ENCODE peak calls at places on chromosome 6, in ten cellular contexts. One of them, this sample, is unnamed.
A peak's percentile ranks its signal among the peaks of the same experiment; 100 is the strongest.

GRCh38 chr6:158545043-158545966 is 14.6 kb upstream of the TMEM181 start:
- DNase-seq in OCI-LY7: no peak
- DNase-seq in PC-3: no peak
- DNase-seq in Karpas-422: no peak
- DNase-seq in hepatocyte: no peak
- DNase-seq in HCT116: no peak
- DNase-seq in GM23248: no peak
- DNase-seq in MM.1S: no peak
- DNase-seq in SK-N-SH: no peak
- DNase-seq in PC-9: no peak
- DNase-seq in this sample: no peak

GRCh38 chr6:10861086-10861485 is 20.8 kb downstream of the GCM2 start:
- DNase-seq in Karpas-422: no peak
- DNase-seq in OCI-LY7: no peak
- DNase-seq in GM23248: no peak
- DNase-seq in SK-N-SH: no peak
- DNase-seq in MM.1S: no peak
- DNase-seq in hepatocyte: no peak
- DNase-seq in HCT116: no peak
- DNase-seq in PC-9: no peak
- DNase-seq in PC-3: no peak
- DNase-seq in this sample: no peak

GRCh38 chr6:35142578-35142977 is 1.4 kb upstream of the TCP11 start:
- DNase-seq in OCI-LY7: no peak
- DNase-seq in SK-N-SH: no peak
- DNase-seq in HCT116: no peak
- DNase-seq in Karpas-422: no peak
- DNase-seq in PC-3: peak; percentile 69
- DNase-seq in hepatocyte: no peak
- DNase-seq in PC-9: peak; percentile 83
- DNase-seq in MM.1S: no peak
- DNase-seq in GM23248: peak; percentile 56
- DNase-seq in this sample: no peak

GRCh38 chr6:98769546-98769945 is 64.8 kb upstream of the POU3F2 start:
- DNase-seq in hepatocyte: peak; percentile 30
- DNase-seq in MM.1S: peak; percentile 67
- DNase-seq in PC-3: peak; percentile 47
- DNase-seq in OCI-LY7: peak; percentile 27
- DNase-seq in GM23248: no peak
- DNase-seq in SK-N-SH: no peak
- DNase-seq in HCT116: peak; percentile 40
- DNase-seq in Karpas-422: peak; percentile 54
- DNase-seq in PC-9: no peak
- DNase-seq in this sample: peak; percentile 65

GRCh38 chr6:157148391-157149323 is 174.7 kb downstream of the TMEM242 start:
- DNase-seq in GM23248: peak; percentile 96
- DNase-seq in Karpas-422: no peak
- DNase-seq in MM.1S: no peak
- DNase-seq in SK-N-SH: peak; percentile 97
- DNase-seq in PC-9: peak; percentile 51
- DNase-seq in PC-3: peak; percentile 88
- DNase-seq in OCI-LY7: no peak
- DNase-seq in HCT116: peak; percentile 75
- DNase-seq in hepatocyte: no peak
- DNase-seq in this sample: no peak

GRCh38 chr6:16505711-16506362 is 255.4 kb downstream of the ATXN1 start:
- DNase-seq in OCI-LY7: no peak
- DNase-seq in hepatocyte: peak; percentile 59
- DNase-seq in MM.1S: no peak
- DNase-seq in Karpas-422: no peak
- DNase-seq in PC-9: no peak
- DNase-seq in PC-3: peak; percentile 35
- DNase-seq in GM23248: peak; percentile 75
- DNase-seq in HCT116: no peak
- DNase-seq in SK-N-SH: no peak
- DNase-seq in this sample: no peak

GRCh38 chr6:33958208-33958862 is 154.5 kb upstream of the MLN start:
- DNase-seq in Karpas-422: peak; percentile 64
- DNase-seq in HCT116: no peak
- DNase-seq in PC-3: peak; percentile 4
- DNase-seq in MM.1S: no peak
- DNase-seq in GM23248: peak; percentile 8
- DNase-seq in OCI-LY7: peak; percentile 45
- DNase-seq in SK-N-SH: peak; percentile 56
- DNase-seq in hepatocyte: peak; percentile 32
- DNase-seq in PC-9: no peak
- DNase-seq in this sample: peak; percentile 87

GRCh38 chr6:9783567-9783966 is 631.3 kb downstream of the TFAP2A start:
- DNase-seq in SK-N-SH: no peak
- DNase-seq in PC-3: no peak
- DNase-seq in MM.1S: peak; percentile 66
- DNase-seq in GM23248: no peak
- DNase-seq in HCT116: no peak
- DNase-seq in Karpas-422: no peak
- DNase-seq in OCI-LY7: no peak
- DNase-seq in PC-9: no peak
- DNase-seq in hepatocyte: peak; percentile 10
- DNase-seq in this sample: no peak

GRCh38 chr6:7562769-7563168 is 21.3 kb downstream of the DSP start:
- DNase-seq in OCI-LY7: no peak
- DNase-seq in MM.1S: no peak
- DNase-seq in PC-3: no peak
- DNase-seq in PC-9: no peak
- DNase-seq in Karpas-422: no peak
- DNase-seq in GM23248: no peak
- DNase-seq in HCT116: no peak
- DNase-seq in SK-N-SH: no peak
- DNase-seq in hepatocyte: no peak
- DNase-seq in this sample: no peak

GRCh38 chr6:138001750-138002349 is 105.4 kb downstream of the PERP start:
- DNase-seq in MM.1S: peak; percentile 63
- DNase-seq in PC-3: peak; percentile 69
- DNase-seq in HCT116: peak; percentile 48
- DNase-seq in PC-9: peak; percentile 63
- DNase-seq in hepatocyte: peak; percentile 72
- DNase-seq in Karpas-422: peak; percentile 77
- DNase-seq in GM23248: peak; percentile 70
- DNase-seq in SK-N-SH: peak; percentile 34
- DNase-seq in OCI-LY7: peak; percentile 57
- DNase-seq in this sample: peak; percentile 73

GRCh38 chr6:156839591-156840001 is 62.4 kb downstream of the ARID1B start:
- DNase-seq in Karpas-422: no peak
- DNase-seq in hepatocyte: no peak
- DNase-seq in HCT116: no peak
- DNase-seq in MM.1S: no peak
- DNase-seq in GM23248: peak; percentile 79
- DNase-seq in SK-N-SH: no peak
- DNase-seq in OCI-LY7: no peak
- DNase-seq in PC-9: no peak
- DNase-seq in PC-3: no peak
- DNase-seq in this sample: no peak

GRCh38 chr6:116475151-116475550 is 14.0 kb downstream of the CALHM6 start:
- DNase-seq in PC-3: no peak
- DNase-seq in PC-9: no peak
- DNase-seq in Karpas-422: no peak
- DNase-seq in GM23248: no peak
- DNase-seq in SK-N-SH: no peak
- DNase-seq in MM.1S: no peak
- DNase-seq in HCT116: no peak
- DNase-seq in hepatocyte: no peak
- DNase-seq in OCI-LY7: peak; percentile 10
- DNase-seq in this sample: no peak
- H3K9me2 ChIP-seq in PC-3: no peaks in the 10 kb centered on the region
- H3K9me2 ChIP-seq in PC-9: no peaks in the 10 kb centered on the region
- H3K9me2 ChIP-seq in Karpas-422: no peaks in the 10 kb centered on the region
- H3K9me2 ChIP-seq in GM23248: no peaks in the 10 kb centered on the region
- H3K9me2 ChIP-seq in SK-N-SH: no peaks in the 10 kb centered on the region
- H3K9me2 ChIP-seq in MM.1S: no peaks in the 10 kb centered on the region
- H3K9me2 ChIP-seq in HCT116: no peaks in the 10 kb centered on the region
- H3K9me2 ChIP-seq in hepatocyte: no peaks in the 10 kb centered on the region
- H3K9me2 ChIP-seq in OCI-LY7: no peaks in the 10 kb centered on the region
- H3K9me2 ChIP-seq in this sample: no peaks in the 10 kb centered on the region

DNA sequence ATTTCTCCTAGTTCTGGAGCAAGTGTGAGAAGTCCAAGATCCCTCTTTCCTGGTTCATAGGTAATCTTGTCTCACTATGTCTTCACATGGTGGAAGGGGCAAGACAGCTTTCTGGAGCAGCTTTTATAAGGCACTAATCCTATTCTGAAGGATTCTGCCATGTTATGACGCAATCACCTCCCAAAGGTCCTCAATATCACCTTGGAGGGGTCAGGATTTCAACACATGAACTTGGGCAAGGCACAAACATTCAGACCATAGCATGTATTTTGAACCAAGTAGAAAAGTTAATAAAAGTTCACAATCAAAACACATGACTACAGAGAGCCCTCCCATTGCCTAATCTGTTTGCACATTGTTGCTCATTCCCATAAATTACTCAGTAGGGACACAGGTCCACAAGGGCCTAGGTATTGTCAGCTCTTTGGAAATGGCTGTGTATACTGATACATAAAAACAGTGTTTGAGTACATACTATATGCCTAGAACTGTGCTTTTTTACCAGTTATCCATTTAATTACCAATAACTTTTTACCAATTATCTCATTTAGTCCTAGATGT is 11.3 kb upstream of the TRDN start:
- DNase-seq in PC-9: no peak
- DNase-seq in hepatocyte: no peak
- DNase-seq in OCI-LY7: no peak
- DNase-seq in PC-3: no peak
- DNase-seq in Karpas-422: no peak
- DNase-seq in SK-N-SH: no peak
- DNase-seq in MM.1S: no peak
- DNase-seq in HCT116: no peak
- DNase-seq in GM23248: no peak
- DNase-seq in this sample: no peak
- H3K9me2 ChIP-seq in PC-9: no peaks in the 10 kb centered on the region
- H3K9me2 ChIP-seq in hepatocyte: no peaks in the 10 kb centered on the region
- H3K9me2 ChIP-seq in OCI-LY7: no peaks in the 10 kb centered on the region
- H3K9me2 ChIP-seq in PC-3: no peaks in the 10 kb centered on the region
- H3K9me2 ChIP-seq in Karpas-422: no peaks in the 10 kb centered on the region
- H3K9me2 ChIP-seq in SK-N-SH: peaks cover 2% of the 10 kb centered on the region
- H3K9me2 ChIP-seq in MM.1S: no peaks in the 10 kb centered on the region
- H3K9me2 ChIP-seq in HCT116: no peaks in the 10 kb centered on the region
- H3K9me2 ChIP-seq in GM23248: no peaks in the 10 kb centered on the region
- H3K9me2 ChIP-seq in this sample: no peaks in the 10 kb centered on the region

GRCh38 chr6:72621243-72622093 is at the start of gene KCNQ5:
- DNase-seq in OCI-LY7: peak; percentile 73
- DNase-seq in MM.1S: no peak
- DNase-seq in PC-3: no peak
- DNase-seq in GM23248: peak; percentile 67
- DNase-seq in HCT116: no peak
- DNase-seq in Karpas-422: peak; percentile 84
- DNase-seq in SK-N-SH: peak; percentile 49
- DNase-seq in hepatocyte: peak; percentile 8
- DNase-seq in PC-9: no peak
- DNase-seq in this sample: peak; percentile 74

GRCh38 chr6:72622094-72622540 is 253 bp downstream of the KCNQ5 start:
- DNase-seq in PC-9: no peak
- DNase-seq in hepatocyte: peak; percentile 61
- DNase-seq in MM.1S: peak; percentile 73
- DNase-seq in HCT116: no peak
- DNase-seq in OCI-LY7: peak; percentile 86
- DNase-seq in PC-3: no peak
- DNase-seq in SK-N-SH: peak; percentile 84
- DNase-seq in GM23248: peak; percentile 76
- DNase-seq in Karpas-422: peak; percentile 90
- DNase-seq in this sample: peak; percentile 72

GRCh38 chr6:72624557-72625160 is 2.8 kb downstream of the KCNQ5 start:
- DNase-seq in GM23248: peak; percentile 63
- DNase-seq in PC-9: no peak
- DNase-seq in PC-3: peak; percentile 42
- DNase-seq in hepatocyte: peak; percentile 9
- DNase-seq in HCT116: no peak
- DNase-seq in Karpas-422: peak; percentile 84
- DNase-seq in OCI-LY7: peak; percentile 80
- DNase-seq in SK-N-SH: peak; percentile 64
- DNase-seq in MM.1S: peak; percentile 41
- DNase-seq in this sample: peak; percentile 48

GRCh38 chr6:72626126-72626525 is 4.3 kb downstream of the KCNQ5 start:
- DNase-seq in GM23248: no peak
- DNase-seq in OCI-LY7: peak; percentile 42
- DNase-seq in PC-9: no peak
- DNase-seq in HCT116: no peak
- DNase-seq in Karpas-422: peak; percentile 51
- DNase-seq in MM.1S: no peak
- DNase-seq in SK-N-SH: no peak
- DNase-seq in hepatocyte: no peak
- DNase-seq in PC-3: no peak
- DNase-seq in this sample: no peak

GRCh38 chr6:72623808-72624207 is 1.9 kb downstream of the KCNQ5 start:
- DNase-seq in HCT116: no peak
- DNase-seq in MM.1S: no peak
- DNase-seq in PC-3: no peak
- DNase-seq in hepatocyte: no peak
- DNase-seq in GM23248: peak; percentile 40
- DNase-seq in PC-9: no peak
- DNase-seq in OCI-LY7: peak; percentile 24
- DNase-seq in Karpas-422: peak; percentile 73
- DNase-seq in SK-N-SH: no peak
- DNase-seq in this sample: no peak
- H3K9me2 ChIP-seq in HCT116: no peaks in the 10 kb centered on the region
- H3K9me2 ChIP-seq in MM.1S: no peaks in the 10 kb centered on the region
- H3K9me2 ChIP-seq in PC-3: no peaks in the 10 kb centered on the region
- H3K9me2 ChIP-seq in hepatocyte: no peaks in the 10 kb centered on the region
- H3K9me2 ChIP-seq in GM23248: no peaks in the 10 kb centered on the region
- H3K9me2 ChIP-seq in PC-9: no peaks in the 10 kb centered on the region
- H3K9me2 ChIP-seq in OCI-LY7: no peaks in the 10 kb centered on the region
- H3K9me2 ChIP-seq in Karpas-422: no peaks in the 10 kb centered on the region
- H3K9me2 ChIP-seq in SK-N-SH: no peaks in the 10 kb centered on the region
- H3K9me2 ChIP-seq in this sample: no peaks in the 10 kb centered on the region

GRCh38 chr6:161108886-161109285 is 117.3 kb downstream of the MAP3K4 start:
- DNase-seq in PC-9: no peak
- DNase-seq in OCI-LY7: no peak
- DNase-seq in GM23248: no peak
- DNase-seq in SK-N-SH: no peak
- DNase-seq in PC-3: no peak
- DNase-seq in Karpas-422: no peak
- DNase-seq in HCT116: no peak
- DNase-seq in hepatocyte: no peak
- DNase-seq in MM.1S: no peak
- DNase-seq in this sample: no peak

GRCh38 chr6:161107779-161108380 is 116.3 kb downstream of the MAP3K4 start:
- DNase-seq in Karpas-422: no peak
- DNase-seq in GM23248: no peak
- DNase-seq in PC-3: no peak
- DNase-seq in HCT116: no peak
- DNase-seq in PC-9: no peak
- DNase-seq in OCI-LY7: no peak
- DNase-seq in SK-N-SH: no peak
- DNase-seq in hepatocyte: no peak
- DNase-seq in MM.1S: no peak
- DNase-seq in this sample: no peak

GRCh38 chr6:161111256-161111655 is 119.7 kb downstream of the MAP3K4 start:
- DNase-seq in Karpas-422: no peak
- DNase-seq in hepatocyte: no peak
- DNase-seq in MM.1S: no peak
- DNase-seq in PC-9: no peak
- DNase-seq in SK-N-SH: no peak
- DNase-seq in PC-3: no peak
- DNase-seq in HCT116: no peak
- DNase-seq in OCI-LY7: no peak
- DNase-seq in GM23248: no peak
- DNase-seq in this sample: no peak

GRCh38 chr6:161110380-161110779 is 118.8 kb downstream of the MAP3K4 start:
- DNase-seq in HCT116: no peak
- DNase-seq in hepatocyte: no peak
- DNase-seq in PC-3: no peak
- DNase-seq in Karpas-422: no peak
- DNase-seq in GM23248: no peak
- DNase-seq in SK-N-SH: no peak
- DNase-seq in MM.1S: no peak
- DNase-seq in PC-9: no peak
- DNase-seq in OCI-LY7: no peak
- DNase-seq in this sample: no peak

GRCh38 chr6:161109366-161109765 is 117.8 kb downstream of the MAP3K4 start:
- DNase-seq in SK-N-SH: no peak
- DNase-seq in HCT116: no peak
- DNase-seq in MM.1S: no peak
- DNase-seq in Karpas-422: no peak
- DNase-seq in hepatocyte: no peak
- DNase-seq in PC-3: no peak
- DNase-seq in PC-9: no peak
- DNase-seq in GM23248: no peak
- DNase-seq in OCI-LY7: no peak
- DNase-seq in this sample: no peak
- H3K9me2 ChIP-seq in SK-N-SH: no peaks in the 10 kb centered on the region
- H3K9me2 ChIP-seq in HCT116: no peaks in the 10 kb centered on the region
- H3K9me2 ChIP-seq in MM.1S: no peaks in the 10 kb centered on the region
- H3K9me2 ChIP-seq in Karpas-422: no peaks in the 10 kb centered on the region
- H3K9me2 ChIP-seq in hepatocyte: no peaks in the 10 kb centered on the region
- H3K9me2 ChIP-seq in PC-3: no peaks in the 10 kb centered on the region
- H3K9me2 ChIP-seq in PC-9: no peaks in the 10 kb centered on the region
- H3K9me2 ChIP-seq in GM23248: no peaks in the 10 kb centered on the region
- H3K9me2 ChIP-seq in OCI-LY7: no peaks in the 10 kb centered on the region
- H3K9me2 ChIP-seq in this sample: no peaks in the 10 kb centered on the region